ENCODE peak calls at places on chromosomes 3 and 15, in five cellular contexts. J is spleen, G is uterus, A is brain microvascular endothelial cell, L is cardiac muscle cell. T is an unnamed sample.

GRCh38 chr3:42025388-42026138 is 63.7 kb upstream of the ULK4 start:
- DNase-seq in L (peak), G (peak), J (peak), A (peak), T (peak)

GRCh38 chr3:186722457-186722856 is 5.3 kb downstream of the KNG1 start:
- DNase-seq in J (no peak), L (peak), G (no peak), A (no peak), T (peak)

GRCh38 chr3:54822206-54822605 is 105.7 kb downstream of the LRTM1 start:
- DNase-seq in A (peak), G (no peak), L (peak), J (no peak), T (peak)

GRCh38 chr3:117752984-117753717 is 1043.6 kb downstream of the TUSC7 start:
- DNase-seq in A (no peak), L (no peak), J (no peak), G (no peak), T (no peak)

GRCh38 chr3:9793161-9793781 is 389 bp downstream of the ARPC4 start:
- DNase-seq in G (no peak), J (no peak), L (peak), A (peak), T (peak)

GRCh38 chr3:169923189-169923588 is 11.8 kb downstream of the SAMD7 start:
- DNase-seq in L (peak), A (no peak), G (peak), J (no peak), T (peak)

GRCh38 chr15:57138260-57138895 is 219.9 kb downstream of the TCF12 start:
- DNase-seq in A (peak), G (no peak), L (peak), J (no peak), T (peak)

GRCh38 chr3:42266085-42266484 is at the start of gene CCK:
- DNase-seq in J (no peak), G (no peak), A (no peak), L (no peak), T (no peak)

GRCh38 chr3:146166450-146167222 is 5.7 kb upstream of the PLOD2 start:
- DNase-seq in J (no peak), A (peak), G (no peak), L (peak), T (peak)

GRCh38 chr3:152574461-152575079 is 260.4 kb upstream of the P2RY1 start:
- DNase-seq in L (peak), J (no peak), G (peak), A (peak), T (peak)

GRCh38 chr15:97966924-97967620 is 6.6 kb downstream of the ARRDC4 start:
- DNase-seq in G (no peak), L (no peak), J (no peak), A (no peak), T (no peak)

GRCh38 chr3:27714692-27715453 is 7.2 kb downstream of the EOMES start:
- DNase-seq in J (peak), L (no peak), G (no peak), A (no peak), T (peak)

GRCh38 chr3:193872265-193872753 is 263.6 kb upstream of the HES1 start:
- DNase-seq in L (peak), J (no peak), G (no peak), A (peak), T (peak)

GRCh38 chr15:69271217-69271616 is 27.5 kb upstream of the PAQR5 start:
- DNase-seq in A (no peak), L (no peak), G (no peak), J (no peak), T (no peak)

GRCh38 chr15:69275933-69276565 is 22.7 kb upstream of the PAQR5 start:
- DNase-seq in J (no peak), G (no peak), L (no peak), A (no peak), T (no peak)

GRCh38 chr15:69277316-69277715 is 21.4 kb upstream of the PAQR5 start:
- DNase-seq in A (no peak), J (no peak), L (no peak), G (no peak), T (no peak)

GRCh38 chr15:69272139-69272538 is 26.6 kb upstream of the PAQR5 start:
- DNase-seq in J (no peak), A (no peak), G (no peak), L (peak), T (no peak)

DNA sequence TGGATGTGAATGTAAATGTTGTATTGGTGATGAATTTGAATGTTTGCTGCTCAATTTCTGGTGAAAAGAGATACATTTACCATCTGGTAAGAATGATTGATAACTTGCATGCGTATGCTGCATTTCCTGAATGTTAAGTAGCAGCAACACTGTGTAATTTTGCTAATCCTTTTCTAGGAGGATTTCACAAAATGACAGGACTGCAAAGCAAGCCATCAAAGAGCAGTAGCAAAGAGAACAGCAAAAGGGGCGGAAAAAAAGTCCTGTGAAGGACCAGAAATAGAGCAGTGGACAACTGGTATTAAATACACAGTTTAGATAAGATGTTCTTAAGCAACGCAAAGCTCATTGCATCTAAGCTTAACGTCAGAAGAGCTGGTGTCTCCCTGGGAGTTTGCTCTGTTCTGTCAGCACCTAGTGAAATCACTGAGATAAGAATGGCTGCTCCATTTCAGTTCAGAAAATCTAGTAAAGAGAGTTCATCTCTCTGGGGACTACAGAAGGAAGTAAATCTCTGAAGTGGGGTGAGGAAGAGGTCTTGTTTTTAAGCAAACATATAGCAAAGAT is 23.5 kb upstream of the PAQR5 start:
- DNase-seq in J (no peak), L (peak), G (no peak), A (peak), T (no peak)
- H3K27ac ChIP-seq in J (no peak), L (peak), G (no peak), A (no peak), T (no peak)

DNA sequence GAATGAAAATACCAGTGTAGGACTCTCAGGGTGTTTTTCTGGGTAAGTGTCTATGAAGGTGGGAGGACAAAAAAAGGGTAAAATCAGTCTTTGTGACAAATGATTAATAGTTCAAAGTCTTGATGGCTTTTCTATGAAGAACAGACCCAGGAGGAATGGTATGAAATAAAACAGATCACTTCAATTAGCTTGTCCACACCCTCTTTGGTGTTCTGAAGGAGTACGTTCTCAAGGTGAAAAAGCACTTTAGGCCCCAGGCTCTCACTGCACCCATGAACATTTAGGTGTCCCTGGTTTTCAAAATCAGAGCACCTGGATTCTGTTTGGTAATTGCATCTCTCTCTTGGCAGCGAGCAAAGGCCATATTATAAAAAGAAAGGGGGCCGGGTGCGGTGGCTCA is 383.6 kb upstream of the NR2F2 start:
- DNase-seq in L (no peak), J (no peak), G (no peak), A (no peak), T (no peak)
- H3K27ac ChIP-seq in L (no peak), J (no peak), G (no peak), A (no peak), T (no peak)

GRCh38 chr15:95032181-95032580 is 800.8 kb downstream of the MCTP2 start:
- DNase-seq in A (no peak), L (no peak), J (no peak), G (no peak), T (no peak)
- H3K27ac ChIP-seq in A (no peak), L (no peak), J (no peak), G (no peak), T (no peak)

DNA sequence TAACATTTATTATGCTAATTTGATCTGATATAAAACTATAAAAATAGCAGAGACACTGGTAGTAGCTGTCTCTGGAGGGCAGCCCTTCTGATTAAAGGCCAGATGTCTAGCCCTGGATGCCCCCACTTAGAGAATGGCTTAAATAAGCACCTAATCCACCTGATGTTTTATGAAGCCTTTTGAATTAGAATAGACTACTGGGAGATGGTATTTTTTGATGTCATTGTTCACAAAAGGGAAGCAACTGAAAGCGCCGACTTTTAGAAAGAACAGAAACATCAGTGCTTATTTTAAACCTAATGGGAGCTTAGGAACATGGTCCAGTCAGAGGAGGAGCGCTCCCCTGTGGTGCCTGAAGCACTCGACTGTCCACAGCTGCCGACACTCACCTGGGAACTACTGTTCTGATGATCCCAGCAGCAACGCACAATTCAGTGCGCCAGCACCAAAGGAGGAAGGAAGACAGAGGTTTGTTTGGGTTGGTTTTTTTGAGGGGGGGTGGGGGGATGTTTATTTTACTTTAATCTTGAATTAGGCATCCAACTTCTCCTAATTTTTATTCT is 48.6 kb upstream of the VGLL4 start:
- DNase-seq in G (no peak), A (no peak), J (no peak), L (no peak), T (no peak)
- H3K27ac ChIP-seq in G (no peak), A (no peak), J (no peak), L (no peak), T (no peak)

GRCh38 chr3:176190755-176191154 is 1006.5 kb downstream of the TBL1XR1 start:
- DNase-seq in J (no peak), G (no peak), L (no peak), A (no peak), T (no peak)
- H3K27ac ChIP-seq in J (no peak), G (no peak), L (no peak), A (no peak), T (no peak)

GRCh38 chr3:14459787-14460186 is 57.4 kb downstream of the SLC6A6 start:
- DNase-seq in J (no peak), A (no peak), G (no peak), L (no peak), T (no peak)
- H3K27ac ChIP-seq in J (no peak), A (no peak), G (peak), L (no peak), T (no peak)